ENCODE peak calls at places on chromosome 22, in six cellular contexts. V, A, N, G, L and Y are unnamed samples.

GRCh38 chr22:25212337-25212736 is 7.1 kb upstream of the CRYBB2 start:
- DNase-seq in V (no peak), N (no peak), L (no peak), A (no peak), G (no peak), Y (no peak)

GRCh38 chr22:36977401-36977861 is 41.8 kb downstream of the TST start:
- DNase-seq in A (no peak), V (peak; percentile 93), G (no peak), N (peak; percentile 22), L (peak; percentile 9), Y (peak; percentile 6)

GRCh38 chr22:24424001-24424900 is 3.1 kb upstream of the ADORA2A start:
- DNase-seq in N (peak; percentile 40), A (no peak), L (no peak), G (no peak), V (peak; percentile 79), Y (no peak)

GRCh38 chr22:18070556-18071306 is 7.1 kb upstream of the PEX26 start:
- DNase-seq in N (no peak), V (no peak), A (peak; percentile 79), L (no peak), G (no peak), Y (peak; percentile 46)

GRCh38 chr22:36211237-36211881 is 9.8 kb upstream of the APOL4 start:
- DNase-seq in V (peak; percentile 12), G (no peak), L (peak; percentile 56), N (no peak), A (no peak), Y (no peak)

GRCh38 chr22:37139762-37140161 is 10.0 kb downstream of the IL2RB start:
- DNase-seq in L (no peak), V (peak; percentile 66), A (no peak), G (no peak), N (no peak), Y (no peak)

GRCh38 chr22:48772286-48772907 is 1055.3 kb downstream of the BRD1 start:
- DNase-seq in V (peak; percentile 29), A (no peak), N (no peak), G (no peak), L (no peak), Y (no peak)

GRCh38 chr22:20023214-20023613 is 2.3 kb downstream of the TANGO2 start:
- DNase-seq in A (no peak), V (no peak), L (no peak), G (no peak), N (no peak), Y (no peak)

GRCh38 chr22:35457729-35458546 is 58.0 kb downstream of the MCM5 start:
- DNase-seq in A (peak; percentile 27), N (no peak), G (no peak), V (peak; percentile 48), L (peak; percentile 34), Y (peak; percentile 43)

GRCh38 chr22:47034905-47035419 is 272.5 kb downstream of the TBC1D22A start:
- DNase-seq in V (no peak), L (no peak), N (no peak), G (no peak), A (no peak), Y (no peak)

GRCh38 chr22:35910013-35910860 is 118.4 kb downstream of the RBFOX2 start:
- DNase-seq in A (no peak), G (no peak), N (no peak), L (no peak), V (no peak), Y (no peak)

GRCh38 chr22:11253000-11253511 is 4274.9 kb upstream of the OR11H1 start:
- DNase-seq in V (no peak), L (no peak), A (no peak), N (no peak), G (no peak), Y (peak; percentile 1)

GRCh38 chr22:25452116-25452700 is 112.3 kb upstream of the GRK3 start:
- DNase-seq in G (no peak), L (peak; percentile 37), A (no peak), V (no peak), N (peak; percentile 36), Y (no peak)

GRCh38 chr22:45262931-45263789 is 21.6 kb upstream of the UPK3A start:
- DNase-seq in G (no peak), V (no peak), N (no peak), L (no peak), A (no peak), Y (no peak)

GRCh38 chr22:36351921-36352774 is 35.6 kb downstream of the MYH9 start:
- DNase-seq in A (peak; percentile 72), N (no peak), L (no peak), V (peak; percentile 51), G (no peak), Y (peak; percentile 68)

GRCh38 chr22:41264408-41264941 is 21.5 kb downstream of the RANGAP1 start:
- DNase-seq in L (no peak), N (no peak), V (no peak), G (no peak), A (no peak), Y (no peak)

GRCh38 chr22:36334838-36335603 is 52.7 kb downstream of the MYH9 start:
- DNase-seq in G (no peak), L (peak; percentile 84), V (no peak), A (peak; percentile 76), N (peak; percentile 71), Y (peak; percentile 41)

GRCh38 chr22:48756146-48757111 is 1071.2 kb downstream of the BRD1 start:
- DNase-seq in N (no peak), A (no peak), G (no peak), V (peak; percentile 35), L (no peak), Y (no peak)

GRCh38 chr22:19040581-19041402 is 81.4 kb downstream of the DGCR2 start:
- DNase-seq in L (no peak), V (peak; percentile 27), G (no peak), A (no peak), N (no peak), Y (no peak)

GRCh38 chr22:27204817-27205216 is 547.4 kb downstream of the MIAT start:
- DNase-seq in N (no peak), G (no peak), L (no peak), V (no peak), A (no peak), Y (no peak)

GRCh38 chr22:39962071-39962470 is 1.9 kb downstream of the TMA7B start:
- DNase-seq in G (no peak), A (no peak), V (no peak), N (no peak), L (no peak), Y (no peak)

DNA sequence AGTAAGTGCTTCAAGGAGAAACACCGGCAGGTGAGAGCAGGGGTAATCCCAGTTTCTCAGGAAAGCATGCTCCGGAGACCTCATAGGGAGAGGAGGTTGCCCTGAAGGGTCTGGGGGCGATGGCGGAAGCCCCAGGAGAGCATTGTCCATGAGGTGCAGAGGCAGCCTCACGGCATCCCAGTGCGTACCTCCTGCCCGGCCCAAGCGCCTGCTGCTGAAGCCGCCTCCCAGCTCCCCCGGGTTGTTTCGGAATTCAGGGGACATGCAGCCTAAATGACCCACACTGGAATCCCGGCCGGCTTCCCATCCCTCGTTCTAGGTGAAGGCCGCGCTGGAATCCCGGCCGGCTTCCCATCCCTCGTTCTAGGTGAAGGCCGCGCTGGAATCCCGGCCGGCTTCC is 2.7 kb downstream of the ZBED4 start:
- DNase-seq in V (no peak), G (no peak), L (no peak), N (no peak), A (no peak), Y (no peak)
- H3K9ac ChIP-seq in V (no peak overlapping the region), G (no peak overlapping the region), L (no peak overlapping the region), N (peak overlapping the region; percentile 95), A (no peak overlapping the region), Y (no peak overlapping the region)

GRCh38 chr22:28759861-28760560 is 12.5 kb upstream of the CCDC117 start:
- DNase-seq in V (peak; percentile 68), N (no peak), L (peak; percentile 18), G (no peak), A (peak; percentile 20), Y (no peak)
- H3K9ac ChIP-seq in V (peak overlapping the region; percentile 20), N (no peak overlapping the region), L (no peak overlapping the region), G (no peak overlapping the region), A (no peak overlapping the region), Y (no peak overlapping the region)

DNA sequence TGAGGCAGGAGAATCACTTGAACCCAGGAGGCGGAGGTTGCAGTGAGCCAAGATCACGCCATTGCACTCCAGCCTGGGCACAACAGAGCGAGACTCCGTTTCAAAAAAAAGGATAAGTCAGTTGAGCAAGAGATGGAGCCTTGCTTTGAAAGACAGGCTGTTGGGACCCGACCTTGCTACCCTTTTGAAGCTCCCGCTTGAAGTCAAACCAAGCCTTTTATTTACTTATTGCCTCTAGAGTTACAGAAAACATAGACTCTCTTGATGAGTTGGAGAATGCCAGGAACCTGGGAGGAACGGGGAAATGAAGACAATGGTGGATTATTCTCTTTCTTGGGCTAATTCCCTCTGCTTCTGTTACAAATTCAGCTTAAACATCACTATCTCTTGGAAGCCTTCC is 4.9 kb downstream of the SYN3 start:
- DNase-seq in G (no peak), V (no peak), A (no peak), N (no peak), L (no peak), Y (no peak)
- H3K9ac ChIP-seq in G (no peak overlapping the region), V (no peak overlapping the region), A (no peak overlapping the region), N (no peak overlapping the region), L (no peak overlapping the region), Y (no peak overlapping the region)

GRCh38 chr22:43755452-43755851 is 56.7 kb downstream of the EFCAB6 start:
- DNase-seq in A (no peak), G (no peak), V (no peak), L (no peak), N (no peak), Y (no peak)
- H3K9ac ChIP-seq in A (no peak overlapping the region), G (no peak overlapping the region), V (no peak overlapping the region), L (no peak overlapping the region), N (no peak overlapping the region), Y (no peak overlapping the region)

GRCh38 chr22:22820626-22821025 is 67.0 kb upstream of the IGLL5 start:
- DNase-seq in A (no peak), L (no peak), N (no peak), V (no peak), G (no peak), Y (no peak)
- H3K9ac ChIP-seq in A (no peak overlapping the region), L (no peak overlapping the region), N (no peak overlapping the region), V (no peak overlapping the region), G (no peak overlapping the region), Y (no peak overlapping the region)